ENCODE peak calls at places on chromosomes 2 and 18, in five cellular contexts. One of them, this sample, is unnamed.

GRCh38 chr2:96950391-96951124 is 35.8 kb downstream of the FAM178B start:
- DNase-seq in RWPE1: no peak
- DNase-seq in tibial nerve: no peak
- DNase-seq in stomach: no peak
- DNase-seq in heart right ventricle: no peak
- DNase-seq in this sample: no peak

GRCh38 chr2:157971702-157972101 is 95.6 kb upstream of the ACVR1 start:
- DNase-seq in RWPE1: peak
- DNase-seq in tibial nerve: no peak
- DNase-seq in stomach: no peak
- DNase-seq in heart right ventricle: no peak
- DNase-seq in this sample: peak

GRCh38 chr18:56542488-56542887 is 95.9 kb downstream of the TXNL1 start:
- DNase-seq in RWPE1: no peak
- DNase-seq in tibial nerve: no peak
- DNase-seq in stomach: no peak
- DNase-seq in heart right ventricle: no peak
- DNase-seq in this sample: no peak

GRCh38 chr2:219616550-219616949 is 10.9 kb upstream of the SLC4A3 start:
- DNase-seq in RWPE1: no peak
- DNase-seq in tibial nerve: no peak
- DNase-seq in stomach: no peak
- DNase-seq in heart right ventricle: peak
- DNase-seq in this sample: no peak

GRCh38 chr2:237872178-237872887 is 12.9 kb downstream of the RAMP1 start:
- DNase-seq in RWPE1: no peak
- DNase-seq in tibial nerve: no peak
- DNase-seq in stomach: no peak
- DNase-seq in heart right ventricle: no peak
- DNase-seq in this sample: no peak

GRCh38 chr2:228699888-228700287 is 518.4 kb upstream of the SPHKAP start:
- DNase-seq in RWPE1: no peak
- DNase-seq in tibial nerve: no peak
- DNase-seq in stomach: no peak
- DNase-seq in heart right ventricle: no peak
- DNase-seq in this sample: no peak

GRCh38 chr18:70781860-70782453 is 493.1 kb downstream of the SOCS6 start:
- DNase-seq in RWPE1: peak
- DNase-seq in tibial nerve: peak
- DNase-seq in stomach: peak
- DNase-seq in heart right ventricle: no peak
- DNase-seq in this sample: peak

GRCh38 chr2:149597050-149598013 is 9.8 kb upstream of the MMADHC start:
- DNase-seq in RWPE1: peak
- DNase-seq in tibial nerve: peak
- DNase-seq in stomach: peak
- DNase-seq in heart right ventricle: no peak
- DNase-seq in this sample: peak

GRCh38 chr2:237299897-237300296 is 114.1 kb downstream of the COL6A3 start:
- DNase-seq in RWPE1: peak
- DNase-seq in tibial nerve: no peak
- DNase-seq in stomach: no peak
- DNase-seq in heart right ventricle: no peak
- DNase-seq in this sample: no peak

GRCh38 chr2:129006135-129006885 is 687.6 kb upstream of the HS6ST1 start:
- DNase-seq in RWPE1: no peak
- DNase-seq in tibial nerve: no peak
- DNase-seq in stomach: no peak
- DNase-seq in heart right ventricle: no peak
- DNase-seq in this sample: no peak

GRCh38 chr2:68737717-68738116 is 3.1 kb downstream of the ARHGAP25 start:
- DNase-seq in RWPE1: no peak
- DNase-seq in tibial nerve: no peak
- DNase-seq in stomach: no peak
- DNase-seq in heart right ventricle: no peak
- DNase-seq in this sample: no peak

GRCh38 chr2:121001641-121002040 is 266.0 kb downstream of the GLI2 start:
- DNase-seq in RWPE1: no peak
- DNase-seq in tibial nerve: no peak
- DNase-seq in stomach: no peak
- DNase-seq in heart right ventricle: no peak
- DNase-seq in this sample: no peak

GRCh38 chr2:209642146-209642815 is 129.4 kb upstream of the UNC80 start:
- DNase-seq in RWPE1: peak
- DNase-seq in tibial nerve: no peak
- DNase-seq in stomach: no peak
- DNase-seq in heart right ventricle: no peak
- DNase-seq in this sample: no peak

GRCh38 chr2:185644828-185645227 is 93.8 kb upstream of the FSIP2 start:
- DNase-seq in RWPE1: no peak
- DNase-seq in tibial nerve: no peak
- DNase-seq in stomach: no peak
- DNase-seq in heart right ventricle: no peak
- DNase-seq in this sample: no peak

GRCh38 chr2:168157926-168158325 is 89.5 kb downstream of the STK39 start:
- DNase-seq in RWPE1: peak
- DNase-seq in tibial nerve: no peak
- DNase-seq in stomach: no peak
- DNase-seq in heart right ventricle: no peak
- DNase-seq in this sample: no peak

GRCh38 chr2:168155680-168156079 is 91.7 kb downstream of the STK39 start:
- DNase-seq in RWPE1: no peak
- DNase-seq in tibial nerve: no peak
- DNase-seq in stomach: no peak
- DNase-seq in heart right ventricle: no peak
- DNase-seq in this sample: no peak

GRCh38 chr2:168155036-168155435 is 92.4 kb downstream of the STK39 start:
- DNase-seq in RWPE1: no peak
- DNase-seq in tibial nerve: no peak
- DNase-seq in stomach: no peak
- DNase-seq in heart right ventricle: no peak
- DNase-seq in this sample: no peak

GRCh38 chr2:168157070-168157469 is 90.3 kb downstream of the STK39 start:
- DNase-seq in RWPE1: no peak
- DNase-seq in tibial nerve: no peak
- DNase-seq in stomach: no peak
- DNase-seq in heart right ventricle: no peak
- DNase-seq in this sample: no peak

GRCh38 chr2:168156661-168157060 is 90.7 kb downstream of the STK39 start:
- DNase-seq in RWPE1: peak
- DNase-seq in tibial nerve: no peak
- DNase-seq in stomach: no peak
- DNase-seq in heart right ventricle: peak
- DNase-seq in this sample: no peak
- TF ChIP-seq CTCF in RWPE1: no peak
- TF ChIP-seq CTCF in tibial nerve: no peak
- TF ChIP-seq CTCF in stomach: no peak
- TF ChIP-seq CTCF in heart right ventricle: no peak
- TF ChIP-seq CTCF in this sample: no peak

GRCh38 chr2:24228470-24228869 is 53.6 kb downstream of the FAM228A start:
- DNase-seq in RWPE1: peak
- DNase-seq in tibial nerve: no peak
- DNase-seq in stomach: no peak
- DNase-seq in heart right ventricle: no peak
- DNase-seq in this sample: no peak
- TF ChIP-seq CTCF in RWPE1: peak
- TF ChIP-seq CTCF in tibial nerve: no peak
- TF ChIP-seq CTCF in stomach: no peak
- TF ChIP-seq CTCF in heart right ventricle: no peak
- TF ChIP-seq CTCF in this sample: peak

DNA sequence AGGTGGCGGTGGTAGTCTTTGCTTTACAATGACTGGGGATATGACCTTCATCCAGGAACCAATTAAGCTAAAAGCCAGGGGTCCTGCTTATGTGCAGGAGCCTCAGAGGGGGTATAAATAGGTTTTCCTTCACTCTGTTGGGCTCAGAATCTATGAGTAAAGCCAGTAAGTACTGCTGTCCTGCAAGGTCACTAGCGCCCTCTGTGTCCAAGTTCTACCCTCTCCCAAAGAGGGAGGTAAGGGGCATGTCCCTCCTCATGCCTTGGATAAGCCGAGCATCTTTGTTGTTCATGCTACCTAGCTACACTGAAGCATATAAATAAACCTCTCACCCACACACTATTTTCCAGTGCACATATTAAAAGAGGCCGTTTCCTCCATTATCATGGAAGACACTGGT is 79.4 kb downstream of the SPRED2 start:
- DNase-seq in RWPE1: no peak
- DNase-seq in tibial nerve: no peak
- DNase-seq in stomach: no peak
- DNase-seq in heart right ventricle: no peak
- DNase-seq in this sample: no peak
- TF ChIP-seq CTCF in RWPE1: no peak
- TF ChIP-seq CTCF in tibial nerve: no peak
- TF ChIP-seq CTCF in stomach: no peak
- TF ChIP-seq CTCF in heart right ventricle: no peak
- TF ChIP-seq CTCF in this sample: no peak

GRCh38 chr2:239822146-239822945 is 202.8 kb downstream of the NDUFA10 start:
- DNase-seq in RWPE1: no peak
- DNase-seq in tibial nerve: no peak
- DNase-seq in stomach: peak
- DNase-seq in heart right ventricle: no peak
- DNase-seq in this sample: no peak
- TF ChIP-seq CTCF in RWPE1: no peak
- TF ChIP-seq CTCF in tibial nerve: no peak
- TF ChIP-seq CTCF in stomach: no peak
- TF ChIP-seq CTCF in heart right ventricle: no peak
- TF ChIP-seq CTCF in this sample: no peak

GRCh38 chr2:234429265-234429664 is 67.6 kb downstream of the ARL4C start:
- DNase-seq in RWPE1: no peak
- DNase-seq in tibial nerve: no peak
- DNase-seq in stomach: no peak
- DNase-seq in heart right ventricle: no peak
- DNase-seq in this sample: no peak

GRCh38 chr2:234435836-234436481 is 60.9 kb downstream of the ARL4C start:
- DNase-seq in RWPE1: no peak
- DNase-seq in tibial nerve: no peak
- DNase-seq in stomach: no peak
- DNase-seq in heart right ventricle: no peak
- DNase-seq in this sample: no peak

GRCh38 chr2:234436482-234436837 is 60.4 kb downstream of the ARL4C start:
- DNase-seq in RWPE1: no peak
- DNase-seq in tibial nerve: no peak
- DNase-seq in stomach: no peak
- DNase-seq in heart right ventricle: no peak
- DNase-seq in this sample: no peak

GRCh38 chr2:234430892-234431291 is 66.0 kb downstream of the ARL4C start:
- DNase-seq in RWPE1: no peak
- DNase-seq in tibial nerve: no peak
- DNase-seq in stomach: no peak
- DNase-seq in heart right ventricle: no peak
- DNase-seq in this sample: no peak

GRCh38 chr2:234433201-234433600 is 63.7 kb downstream of the ARL4C start:
- DNase-seq in RWPE1: no peak
- DNase-seq in tibial nerve: no peak
- DNase-seq in stomach: no peak
- DNase-seq in heart right ventricle: no peak
- DNase-seq in this sample: no peak
- TF ChIP-seq CTCF in RWPE1: no peak
- TF ChIP-seq CTCF in tibial nerve: no peak
- TF ChIP-seq CTCF in stomach: no peak
- TF ChIP-seq CTCF in heart right ventricle: no peak
- TF ChIP-seq CTCF in this sample: no peak

DNA sequence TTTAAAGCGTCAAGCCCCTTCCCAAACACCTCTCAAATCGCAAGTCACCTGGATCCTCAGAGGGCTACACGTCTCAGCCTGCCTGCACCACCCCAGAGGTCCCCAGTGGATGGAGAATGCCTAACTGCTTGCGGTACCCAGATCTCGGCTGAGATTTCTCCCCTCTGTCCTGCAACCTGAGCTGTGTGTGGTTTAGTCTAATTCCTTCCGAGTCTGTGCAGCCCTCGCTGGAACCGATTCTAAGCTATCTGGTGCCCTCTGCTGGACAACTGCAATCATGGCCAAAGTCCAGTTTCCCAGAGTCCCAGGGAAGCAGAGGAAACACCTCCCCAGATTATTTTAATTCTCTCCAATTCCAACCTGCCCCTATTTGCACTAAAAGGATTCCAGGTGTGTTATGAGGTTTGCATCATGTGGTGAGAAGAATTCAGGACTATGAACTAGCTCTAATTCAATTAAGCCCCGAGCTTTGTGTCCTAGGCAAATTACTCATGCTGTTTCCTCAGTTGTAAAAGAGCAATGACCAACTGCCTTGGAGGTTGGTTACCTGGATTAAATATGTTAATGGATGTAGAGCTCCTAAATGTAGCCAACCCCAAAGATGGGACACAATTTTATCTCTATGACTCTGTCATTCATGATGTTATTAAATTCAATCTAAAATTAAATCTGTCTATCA is 276.1 kb upstream of the NCKAP5 start:
- DNase-seq in RWPE1: peak
- DNase-seq in tibial nerve: peak
- DNase-seq in stomach: peak
- DNase-seq in heart right ventricle: no peak
- DNase-seq in this sample: peak
- TF ChIP-seq CTCF in RWPE1: peak
- TF ChIP-seq CTCF in tibial nerve: peak
- TF ChIP-seq CTCF in stomach: peak
- TF ChIP-seq CTCF in heart right ventricle: peak
- TF ChIP-seq CTCF in this sample: peak

DNA sequence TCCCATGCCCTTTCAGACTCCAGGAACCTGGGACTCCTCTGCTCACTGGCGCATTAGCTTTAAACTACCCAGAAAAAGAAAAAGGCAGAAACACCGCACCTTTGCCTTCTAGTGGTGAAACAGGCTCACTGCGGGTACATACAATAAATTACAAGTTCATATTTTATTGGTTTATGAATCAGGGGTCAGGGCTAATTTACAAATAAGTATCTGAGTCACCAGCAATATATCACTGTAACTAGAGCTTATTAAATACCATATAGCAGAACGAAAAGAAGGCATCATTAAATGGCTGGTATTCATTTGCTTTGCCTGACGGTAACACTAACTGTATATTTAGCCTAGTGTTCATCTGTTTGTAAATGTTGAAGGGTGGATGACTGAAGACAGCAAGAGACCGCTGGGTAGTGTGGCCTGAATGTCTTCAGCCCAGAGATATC is 26.9 kb upstream of the DTNB start:
- DNase-seq in RWPE1: peak
- DNase-seq in tibial nerve: peak
- DNase-seq in stomach: no peak
- DNase-seq in heart right ventricle: no peak
- DNase-seq in this sample: peak
- TF ChIP-seq CTCF in RWPE1: peak
- TF ChIP-seq CTCF in tibial nerve: peak
- TF ChIP-seq CTCF in stomach: peak
- TF ChIP-seq CTCF in heart right ventricle: peak
- TF ChIP-seq CTCF in this sample: peak

GRCh38 chr2:184551631-184552030 is 46.7 kb upstream of the ZNF804A start:
- DNase-seq in RWPE1: no peak
- DNase-seq in tibial nerve: no peak
- DNase-seq in stomach: no peak
- DNase-seq in heart right ventricle: no peak
- DNase-seq in this sample: no peak
- TF ChIP-seq CTCF in RWPE1: no peak
- TF ChIP-seq CTCF in tibial nerve: no peak
- TF ChIP-seq CTCF in stomach: no peak
- TF ChIP-seq CTCF in heart right ventricle: no peak
- TF ChIP-seq CTCF in this sample: no peak

GRCh38 chr18:29892960-29893558 is 1149.5 kb downstream of the DSC3 start:
- DNase-seq in RWPE1: no peak
- DNase-seq in tibial nerve: no peak
- DNase-seq in stomach: no peak
- DNase-seq in heart right ventricle: no peak
- DNase-seq in this sample: no peak
- TF ChIP-seq CTCF in RWPE1: peak
- TF ChIP-seq CTCF in tibial nerve: no peak
- TF ChIP-seq CTCF in stomach: no peak
- TF ChIP-seq CTCF in heart right ventricle: no peak
- TF ChIP-seq CTCF in this sample: peak

GRCh38 chr2:47088371-47089082 is 66.6 kb downstream of the STPG4 start:
- DNase-seq in RWPE1: no peak
- DNase-seq in tibial nerve: no peak
- DNase-seq in stomach: no peak
- DNase-seq in heart right ventricle: no peak
- DNase-seq in this sample: no peak
- TF ChIP-seq CTCF in RWPE1: no peak
- TF ChIP-seq CTCF in tibial nerve: peak
- TF ChIP-seq CTCF in stomach: no peak
- TF ChIP-seq CTCF in heart right ventricle: no peak
- TF ChIP-seq CTCF in this sample: no peak